ENCODE peak calls at places on chromosomes 4 and X, in six cellular contexts. S is T-helper 2 cell, B is endodermal cell, T is Panc1, C is colonic mucosa, Y is AG08395. Q is an unnamed sample.

GRCh38 chrX:40685352-40685918 is 38.1 kb upstream of the CXorf38 start:
- DNase-seq in S (no peak), B (no peak), T (no peak), C (no peak), Y (no peak), Q (peak; percentile 2)

GRCh38 chrX:102832661-102833060 is 104.4 kb upstream of the RAB40AL start:
- DNase-seq in S (no peak), B (peak; percentile 56), T (no peak), C (no peak), Y (peak; percentile 55), Q (no peak)

GRCh38 chr4:123740236-123740635 is 343.6 kb downstream of the SPRY1 start:
- DNase-seq in S (no peak), B (no peak), T (no peak), C (no peak), Y (no peak), Q (no peak)

GRCh38 chr4:94507708-94508107 is 56.0 kb downstream of the PDLIM5 start:
- DNase-seq in S (no peak), B (no peak), T (peak; percentile 22), C (peak; percentile 29), Y (peak; percentile 77), Q (peak; percentile 20)

GRCh38 chr4:11732155-11732554 is 303.5 kb upstream of the HS3ST1 start:
- DNase-seq in S (no peak), B (no peak), T (no peak), C (peak; percentile 49), Y (no peak), Q (peak; percentile 27)

GRCh38 chr4:37891221-37892159 is 606 bp downstream of the TBC1D1 start:
- DNase-seq in S (peak; percentile 26), B (peak; percentile 70), T (no peak), C (peak; percentile 45), Y (no peak), Q (no peak)

GRCh38 chr4:152265149-152265621 is 270.7 kb downstream of the FBXW7 start:
- DNase-seq in S (no peak), B (no peak), T (peak; percentile 18), C (no peak), Y (peak; percentile 93), Q (no peak)

GRCh38 chrX:151825927-151826471 is 86.7 kb upstream of the MAGEA4 start:
- DNase-seq in S (no peak), B (no peak), T (no peak), C (no peak), Y (peak; percentile 73), Q (no peak)

GRCh38 chr4:39048291-39048690 is 13.7 kb upstream of the KLHL5 start:
- DNase-seq in S (no peak), B (no peak), T (no peak), C (no peak), Y (no peak), Q (no peak)

GRCh38 chr4:123672987-123673386 is 276.4 kb downstream of the SPRY1 start:
- DNase-seq in S (no peak), B (no peak), T (no peak), C (no peak), Y (peak; percentile 29), Q (no peak)

GRCh38 chrX:103275947-103276567 is 493 bp downstream of the TCEAL5 start:
- DNase-seq in S (no peak), B (no peak), T (no peak), C (no peak), Y (no peak), Q (no peak)